ENCODE peak calls at places on chromosomes 2 and 18, in ten cellular contexts. Y, T, G, H, K, N, D, V, O and Z are unnamed samples.

GRCh38 chr2:99836670-99837069 is 305.7 kb downstream of the AFF3 start:
- DNase-seq in Y (no peak), T (no peak), G (no peak), H (no peak), K (peak), N (no peak), D (no peak), V (no peak), O (no peak), Z (no peak)

GRCh38 chr2:199485732-199486335 is 28.1 kb upstream of the SATB2 start:
- DNase-seq in Y (peak), T (peak), G (no peak), H (peak), K (peak), N (no peak), D (peak), V (no peak), O (no peak), Z (peak)

GRCh38 chr2:62577994-62578836 is 72.2 kb upstream of the TMEM17 start:
- DNase-seq in Y (peak), T (peak), G (no peak), H (no peak), K (peak), N (no peak), D (no peak), V (no peak), O (no peak), Z (peak)

GRCh38 chr2:135252805-135253458 is 200.8 kb downstream of the RAB3GAP1 start:
- DNase-seq in Y (no peak), T (no peak), G (no peak), H (no peak), K (no peak), N (no peak), D (no peak), V (no peak), O (no peak), Z (no peak)

GRCh38 chr2:204615456-204615855 is 70.2 kb downstream of the PARD3B start:
- DNase-seq in Y (no peak), T (no peak), G (no peak), H (no peak), K (no peak), N (no peak), D (no peak), V (no peak), O (no peak), Z (no peak)

GRCh38 chr2:109392140-109392539 is 221.6 kb downstream of the SEPTIN10 start:
- DNase-seq in Y (no peak), T (no peak), G (no peak), H (no peak), K (no peak), N (no peak), D (no peak), V (no peak), O (no peak), Z (no peak)

GRCh38 chr18:76844742-76845477 is 22.6 kb downstream of the ZNF236 start:
- DNase-seq in Y (no peak), T (no peak), G (no peak), H (no peak), K (peak), N (no peak), D (no peak), V (no peak), O (no peak), Z (no peak)

GRCh38 chr2:218607436-218608115 is at the start of gene PLCD4:
- DNase-seq in Y (no peak), T (peak), G (no peak), H (peak), K (peak), N (no peak), D (peak), V (no peak), O (no peak), Z (peak)

GRCh38 chr2:188142636-188143035 is 149.0 kb upstream of the GULP1 start:
- DNase-seq in Y (no peak), T (peak), G (no peak), H (no peak), K (peak), N (no peak), D (no peak), V (no peak), O (no peak), Z (peak)

GRCh38 chr2:191957996-191958860 is 111.3 kb upstream of the CAVIN2 start:
- DNase-seq in Y (no peak), T (no peak), G (no peak), H (no peak), K (no peak), N (no peak), D (no peak), V (no peak), O (no peak), Z (no peak)

GRCh38 chr18:37253424-37254255 is 312.0 kb downstream of the CELF4 start:
- DNase-seq in Y (no peak), T (no peak), G (no peak), H (peak), K (no peak), N (peak), D (no peak), V (no peak), O (no peak), Z (peak)

GRCh38 chr2:29311458-29311857 is 196.2 kb downstream of the CLIP4 start:
- DNase-seq in Y (no peak), T (no peak), G (no peak), H (no peak), K (no peak), N (no peak), D (no peak), V (no peak), O (no peak), Z (no peak)

GRCh38 chr2:85008252-85008651 is 37.3 kb downstream of the KCMF1 start:
- DNase-seq in Y (no peak), T (no peak), G (no peak), H (no peak), K (no peak), N (no peak), D (no peak), V (no peak), O (no peak), Z (no peak)

GRCh38 chr2:133483201-133483600 is 85.1 kb downstream of the NCKAP5 start:
- DNase-seq in Y (no peak), T (no peak), G (no peak), H (no peak), K (no peak), N (no peak), D (no peak), V (no peak), O (no peak), Z (no peak)

GRCh38 chr2:21047161-21048009 is 3.5 kb upstream of the APOB start:
- DNase-seq in Y (no peak), T (no peak), G (no peak), H (no peak), K (peak), N (no peak), D (no peak), V (no peak), O (no peak), Z (no peak)

GRCh38 chr2:168796583-168797285 is 5.7 kb upstream of the NOSTRIN start:
- DNase-seq in Y (no peak), T (no peak), G (no peak), H (no peak), K (peak), N (no peak), D (no peak), V (no peak), O (no peak), Z (no peak)

GRCh38 chr2:110752871-110753270 is 20.5 kb downstream of the ACOXL start:
- DNase-seq in Y (no peak), T (no peak), G (no peak), H (no peak), K (no peak), N (no peak), D (no peak), V (no peak), O (no peak), Z (no peak)

GRCh38 chr2:132559326-132559725 is 110.7 kb downstream of the LYPD1 start:
- DNase-seq in Y (no peak), T (no peak), G (no peak), H (no peak), K (no peak), N (no peak), D (no peak), V (no peak), O (no peak), Z (no peak)

GRCh38 chr18:67731853-67732252 is 215.3 kb upstream of the DSEL start:
- DNase-seq in Y (no peak), T (peak), G (no peak), H (no peak), K (peak), N (no peak), D (no peak), V (no peak), O (no peak), Z (peak)

GRCh38 chr18:3689986-3690681 is 240.2 kb downstream of the TGIF1 start:
- DNase-seq in Y (no peak), T (no peak), G (no peak), H (peak), K (no peak), N (no peak), D (no peak), V (no peak), O (no peak), Z (no peak)

GRCh38 chr2:225889452-225889851 is 489.9 kb downstream of the NYAP2 start:
- DNase-seq in Y (peak), T (peak), G (no peak), H (no peak), K (peak), N (no peak), D (peak), V (no peak), O (no peak), Z (peak)

GRCh38 chr2:10658041-10658913 is 31.5 kb downstream of the NOL10 start:
- DNase-seq in Y (peak), T (peak), G (no peak), H (no peak), K (peak), N (no peak), D (no peak), V (no peak), O (no peak), Z (peak)

GRCh38 chr2:75516378-75517122 is 44.2 kb downstream of the EVA1A start:
- DNase-seq in Y (no peak), T (peak), G (no peak), H (no peak), K (peak), N (no peak), D (no peak), V (no peak), O (no peak), Z (no peak)

GRCh38 chr2:157173740-157174184 is 83.7 kb upstream of the GALNT5 start:
- DNase-seq in Y (no peak), T (peak), G (no peak), H (no peak), K (peak), N (no peak), D (peak), V (no peak), O (no peak), Z (peak)

GRCh38 chr18:80193701-80194100 is 53.6 kb downstream of the PARD6G start:
- DNase-seq in Y (no peak), T (no peak), G (no peak), H (no peak), K (no peak), N (no peak), D (no peak), V (peak), O (no peak), Z (no peak)

GRCh38 chr2:241776336-241777166 is at the start of gene GAL3ST2:
- DNase-seq in Y (no peak), T (no peak), G (no peak), H (no peak), K (no peak), N (no peak), D (no peak), V (no peak), O (no peak), Z (no peak)

GRCh38 chr2:54652540-54652939 is 70.9 kb upstream of the EML6 start:
- DNase-seq in Y (no peak), T (peak), G (no peak), H (no peak), K (no peak), N (no peak), D (no peak), V (no peak), O (no peak), Z (no peak)

GRCh38 chr2:206230060-206230890 is 44.2 kb upstream of the ZDBF2 start:
- DNase-seq in Y (peak), T (peak), G (no peak), H (peak), K (no peak), N (no peak), D (no peak), V (no peak), O (no peak), Z (peak)

GRCh38 chr2:66523990-66524389 is 89.1 kb downstream of the MEIS1 start:
- DNase-seq in Y (no peak), T (no peak), G (no peak), H (no peak), K (no peak), N (no peak), D (no peak), V (no peak), O (no peak), Z (no peak)

GRCh38 chr2:101883860-101884259 is 107.9 kb upstream of the IL1R2 start:
- DNase-seq in Y (peak), T (peak), G (no peak), H (no peak), K (peak), N (no peak), D (no peak), V (no peak), O (no peak), Z (peak)

GRCh38 chr2:562391-563364 is 114.5 kb downstream of the TMEM18 start:
- DNase-seq in Y (no peak), T (no peak), G (no peak), H (no peak), K (no peak), N (no peak), D (no peak), V (no peak), O (no peak), Z (no peak)

GRCh38 chr18:63131106-63131943 is 188.2 kb downstream of the BCL2 start:
- DNase-seq in Y (no peak), T (peak), G (no peak), H (peak), K (peak), N (peak), D (peak), V (peak), O (no peak), Z (peak)

GRCh38 chr2:17816396-17817245 is at the start of gene MSGN1:
- DNase-seq in Y (no peak), T (no peak), G (no peak), H (no peak), K (no peak), N (no peak), D (no peak), V (no peak), O (no peak), Z (no peak)

GRCh38 chr2:190835303-190835930 is 45.2 kb upstream of the GLS start:
- DNase-seq in Y (no peak), T (peak), G (peak), H (no peak), K (peak), N (peak), D (peak), V (peak), O (no peak), Z (peak)

GRCh38 chr2:7034313-7034712 is 117.1 kb downstream of the RNF144A start:
- DNase-seq in Y (no peak), T (no peak), G (no peak), H (peak), K (peak), N (no peak), D (no peak), V (no peak), O (no peak), Z (no peak)
- TF ChIP-seq CTCF in Y (peak), T (no peak), G (peak), H (peak), K (peak), N (no peak), D (no peak), V (no peak), O (no peak), Z (no peak)

DNA sequence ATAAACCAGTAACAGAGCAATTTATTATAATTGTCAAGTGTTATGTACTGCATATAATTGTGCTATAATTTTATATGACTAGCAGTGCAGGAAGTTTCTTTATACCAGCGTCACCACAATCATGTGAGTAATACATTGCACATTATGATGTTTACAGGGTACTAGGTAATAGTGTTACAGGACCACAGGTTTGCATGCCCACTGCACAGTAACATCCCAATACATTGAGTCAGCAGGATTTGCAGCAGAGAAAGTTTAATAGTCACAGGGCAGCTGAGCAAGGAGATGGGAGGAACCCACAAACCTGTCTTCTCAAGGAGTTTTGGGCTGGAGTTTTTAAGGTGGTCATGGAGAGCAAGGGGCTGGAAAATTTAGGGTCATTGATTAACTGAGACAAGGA is 1042.9 kb upstream of the ACVR2A start:
- DNase-seq in Y (no peak), T (peak), G (no peak), H (no peak), K (no peak), N (no peak), D (no peak), V (no peak), O (no peak), Z (peak)
- H3K27ac ChIP-seq in Y (no peak), T (no peak), G (no peak), H (no peak), K (no peak), N (no peak), D (no peak), V (no peak), O (no peak), Z (no peak)

GRCh38 chr2:182621810-182622209 is 94.2 kb upstream of the DNAJC10 start:
- DNase-seq in Y (no peak), T (no peak), G (no peak), H (no peak), K (no peak), N (no peak), D (no peak), V (no peak), O (no peak), Z (no peak)
- TF ChIP-seq CTCF in Y (no peak), T (no peak), G (no peak), H (no peak), K (no peak), N (no peak), D (no peak), V (no peak), O (no peak), Z (no peak)

DNA sequence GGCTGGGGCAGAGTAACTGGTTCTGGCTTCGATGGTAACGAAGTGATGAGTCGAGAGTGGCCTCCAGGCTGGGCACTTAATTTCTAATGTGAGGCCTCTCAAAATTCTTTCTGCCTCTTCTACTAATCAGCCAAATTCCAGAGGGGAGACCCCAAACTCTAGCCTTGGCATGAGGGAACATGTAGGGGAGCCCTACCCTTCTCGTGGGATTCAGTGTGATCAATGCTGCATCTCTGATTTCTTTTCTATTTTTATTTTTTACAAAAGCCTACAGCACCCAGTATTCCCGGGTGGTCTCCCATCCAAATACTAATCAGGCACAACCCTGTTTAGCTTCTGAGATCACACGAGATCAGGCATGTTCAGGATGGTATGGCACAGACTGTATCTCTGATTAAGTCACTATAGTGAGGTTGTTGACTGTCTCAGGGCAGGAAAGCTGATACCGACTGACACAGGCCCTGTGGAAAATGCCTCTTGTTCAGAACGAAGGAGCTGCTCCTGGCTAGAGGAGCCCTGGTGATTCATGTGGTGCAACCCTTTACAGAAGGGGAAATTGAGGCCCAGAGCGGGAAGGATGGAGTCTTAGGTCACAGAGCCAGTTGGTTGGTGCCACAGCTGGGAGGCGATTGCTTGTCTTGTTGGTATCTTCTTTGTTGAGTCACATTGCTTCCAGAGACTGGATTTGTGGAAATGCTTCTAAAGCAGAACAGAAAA is 126.3 kb upstream of the HS6ST1 start:
- DNase-seq in Y (no peak), T (no peak), G (no peak), H (peak), K (no peak), N (no peak), D (no peak), V (peak), O (peak), Z (no peak)
- H3K27ac ChIP-seq in Y (no peak), T (no peak), G (no peak), H (no peak), K (no peak), N (no peak), D (no peak), V (no peak), O (peak), Z (no peak)

DNA sequence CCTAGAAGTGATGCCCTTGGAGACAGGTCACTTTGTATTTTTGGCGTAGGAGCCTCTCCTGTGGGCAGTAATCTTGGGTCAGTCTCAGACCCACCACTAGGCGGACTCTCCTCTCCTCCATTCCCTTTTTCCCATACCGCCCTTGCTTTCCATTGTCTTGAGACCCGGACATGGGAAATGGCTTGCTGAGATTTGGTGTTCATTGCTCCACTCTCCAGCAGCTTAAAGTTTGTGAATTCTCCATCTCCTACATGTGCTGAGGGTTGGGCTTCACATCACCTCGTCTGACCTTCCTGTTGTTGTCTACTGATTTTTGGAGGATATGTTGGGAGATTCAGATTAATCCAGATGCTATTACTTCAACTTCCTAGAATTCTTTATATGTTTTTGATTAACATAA is 159.2 kb upstream of the RAB12 start:
- DNase-seq in Y (peak), T (no peak), G (no peak), H (peak), K (no peak), N (no peak), D (no peak), V (no peak), O (no peak), Z (no peak)
- TF ChIP-seq CTCF in Y (peak), T (peak), G (peak), H (peak), K (peak), N (no peak), D (peak), V (no peak), O (no peak), Z (peak)

GRCh38 chr2:159131267-159131790 is 155.2 kb downstream of the WDSUB1 start:
- DNase-seq in Y (no peak), T (no peak), G (no peak), H (no peak), K (no peak), N (no peak), D (no peak), V (no peak), O (no peak), Z (no peak)

GRCh38 chr2:159129807-159130206 is 156.7 kb downstream of the WDSUB1 start:
- DNase-seq in Y (no peak), T (no peak), G (peak), H (no peak), K (no peak), N (peak), D (no peak), V (no peak), O (no peak), Z (no peak)

GRCh38 chr2:159130302-159130701 is 156.2 kb downstream of the WDSUB1 start:
- DNase-seq in Y (no peak), T (no peak), G (no peak), H (no peak), K (no peak), N (no peak), D (no peak), V (no peak), O (no peak), Z (no peak)

GRCh38 chr2:159133795-159134194 is 152.7 kb downstream of the WDSUB1 start:
- DNase-seq in Y (no peak), T (no peak), G (no peak), H (no peak), K (peak), N (no peak), D (no peak), V (no peak), O (no peak), Z (no peak)

DNA sequence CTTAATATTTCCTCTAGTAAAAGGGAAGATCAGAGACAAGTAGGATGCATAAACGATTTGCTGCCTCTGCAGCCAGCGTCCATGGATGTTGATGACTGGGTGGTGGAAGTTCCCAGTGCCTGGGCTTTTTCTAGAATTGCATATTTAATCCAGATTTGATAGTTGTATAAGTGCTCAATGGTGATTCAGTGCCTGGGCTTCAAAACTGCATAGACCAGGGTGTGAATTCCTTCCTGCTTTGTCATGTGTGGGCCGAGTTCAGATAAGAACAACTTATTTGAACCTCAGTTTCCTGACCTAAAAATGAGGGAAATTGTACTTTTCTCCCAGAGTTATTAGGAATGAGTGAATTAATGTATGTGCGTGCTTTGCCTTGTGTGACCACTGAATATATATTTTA is 154.6 kb downstream of the WDSUB1 start:
- DNase-seq in Y (peak), T (peak), G (no peak), H (no peak), K (peak), N (no peak), D (no peak), V (peak), O (no peak), Z (peak)
- H3K27ac ChIP-seq in Y (no peak), T (peak), G (peak), H (no peak), K (peak), N (no peak), D (no peak), V (peak), O (peak), Z (no peak)